ENCODE peak calls at places on chromosomes 5 and 9, in ten cellular contexts. One of them, this sample, is unnamed.

GRCh38 chr9:129962889-129963703 is 79.9 kb downstream of the FNBP1 start:
- DNase-seq in HCEC 1CT: peak
- DNase-seq in NCI-H460: no peak
- DNase-seq in activated CD4-positive, alpha-beta T cell treated with anti-CD3 and anti-CD28 coated beads, Interleukin-2, amount 50 U/mL, for 1 hour: peak
- DNase-seq in stimulated activated CD4-positive, alpha-beta T cell treated with anti-CD3 and anti-CD28 coated beads, Interleukin-4, amount 100 ng/mL, for 24 hours: peak
- DNase-seq in activated T-cell treated with anti-CD3 and anti-CD28 coated beads for 1 hour: peak
- DNase-seq in Panc1: no peak
- DNase-seq in GM03348: peak
- DNase-seq in endothelial cell: peak
- DNase-seq in CD4-positive, alpha-beta memory T cell: peak
- DNase-seq in this sample: peak

GRCh38 chr5:114174131-114174530 is 187.7 kb upstream of the KCNN2 start:
- DNase-seq in HCEC 1CT: no peak
- DNase-seq in NCI-H460: no peak
- DNase-seq in activated CD4-positive, alpha-beta T cell treated with anti-CD3 and anti-CD28 coated beads, Interleukin-2, amount 50 U/mL, for 1 hour: no peak
- DNase-seq in stimulated activated CD4-positive, alpha-beta T cell treated with anti-CD3 and anti-CD28 coated beads, Interleukin-4, amount 100 ng/mL, for 24 hours: no peak
- DNase-seq in activated T-cell treated with anti-CD3 and anti-CD28 coated beads for 1 hour: no peak
- DNase-seq in Panc1: no peak
- DNase-seq in GM03348: no peak
- DNase-seq in endothelial cell: no peak
- DNase-seq in CD4-positive, alpha-beta memory T cell: no peak
- DNase-seq in this sample: no peak

GRCh38 chr5:54774281-54775171 is 210.9 kb downstream of the ESM1 start:
- DNase-seq in HCEC 1CT: peak
- DNase-seq in NCI-H460: peak
- DNase-seq in activated CD4-positive, alpha-beta T cell treated with anti-CD3 and anti-CD28 coated beads, Interleukin-2, amount 50 U/mL, for 1 hour: no peak
- DNase-seq in stimulated activated CD4-positive, alpha-beta T cell treated with anti-CD3 and anti-CD28 coated beads, Interleukin-4, amount 100 ng/mL, for 24 hours: no peak
- DNase-seq in activated T-cell treated with anti-CD3 and anti-CD28 coated beads for 1 hour: no peak
- DNase-seq in Panc1: no peak
- DNase-seq in GM03348: peak
- DNase-seq in endothelial cell: no peak
- DNase-seq in CD4-positive, alpha-beta memory T cell: no peak
- DNase-seq in this sample: no peak

GRCh38 chr5:1649554-1649953 is 125.8 kb upstream of the LPCAT1 start:
- DNase-seq in HCEC 1CT: no peak
- DNase-seq in NCI-H460: no peak
- DNase-seq in activated CD4-positive, alpha-beta T cell treated with anti-CD3 and anti-CD28 coated beads, Interleukin-2, amount 50 U/mL, for 1 hour: no peak
- DNase-seq in stimulated activated CD4-positive, alpha-beta T cell treated with anti-CD3 and anti-CD28 coated beads, Interleukin-4, amount 100 ng/mL, for 24 hours: no peak
- DNase-seq in activated T-cell treated with anti-CD3 and anti-CD28 coated beads for 1 hour: no peak
- DNase-seq in Panc1: no peak
- DNase-seq in GM03348: no peak
- DNase-seq in endothelial cell: no peak
- DNase-seq in CD4-positive, alpha-beta memory T cell: no peak
- DNase-seq in this sample: no peak

GRCh38 chr9:36911601-36912412 is 122.3 kb downstream of the PAX5 start:
- DNase-seq in HCEC 1CT: no peak
- DNase-seq in NCI-H460: no peak
- DNase-seq in activated CD4-positive, alpha-beta T cell treated with anti-CD3 and anti-CD28 coated beads, Interleukin-2, amount 50 U/mL, for 1 hour: no peak
- DNase-seq in stimulated activated CD4-positive, alpha-beta T cell treated with anti-CD3 and anti-CD28 coated beads, Interleukin-4, amount 100 ng/mL, for 24 hours: no peak
- DNase-seq in activated T-cell treated with anti-CD3 and anti-CD28 coated beads for 1 hour: no peak
- DNase-seq in Panc1: no peak
- DNase-seq in GM03348: no peak
- DNase-seq in endothelial cell: no peak
- DNase-seq in CD4-positive, alpha-beta memory T cell: no peak
- DNase-seq in this sample: no peak

GRCh38 chr9:20379804-20380225 is 242.5 kb downstream of the MLLT3 start:
- DNase-seq in HCEC 1CT: no peak
- DNase-seq in NCI-H460: no peak
- DNase-seq in activated CD4-positive, alpha-beta T cell treated with anti-CD3 and anti-CD28 coated beads, Interleukin-2, amount 50 U/mL, for 1 hour: no peak
- DNase-seq in stimulated activated CD4-positive, alpha-beta T cell treated with anti-CD3 and anti-CD28 coated beads, Interleukin-4, amount 100 ng/mL, for 24 hours: no peak
- DNase-seq in activated T-cell treated with anti-CD3 and anti-CD28 coated beads for 1 hour: no peak
- DNase-seq in Panc1: no peak
- DNase-seq in GM03348: no peak
- DNase-seq in endothelial cell: no peak
- DNase-seq in CD4-positive, alpha-beta memory T cell: no peak
- DNase-seq in this sample: no peak

GRCh38 chr9:98037362-98037761 is 19.2 kb upstream of the NANS start:
- DNase-seq in HCEC 1CT: no peak
- DNase-seq in NCI-H460: no peak
- DNase-seq in activated CD4-positive, alpha-beta T cell treated with anti-CD3 and anti-CD28 coated beads, Interleukin-2, amount 50 U/mL, for 1 hour: no peak
- DNase-seq in stimulated activated CD4-positive, alpha-beta T cell treated with anti-CD3 and anti-CD28 coated beads, Interleukin-4, amount 100 ng/mL, for 24 hours: no peak
- DNase-seq in activated T-cell treated with anti-CD3 and anti-CD28 coated beads for 1 hour: no peak
- DNase-seq in Panc1: no peak
- DNase-seq in GM03348: peak
- DNase-seq in endothelial cell: no peak
- DNase-seq in CD4-positive, alpha-beta memory T cell: no peak
- DNase-seq in this sample: no peak

GRCh38 chr5:58274199-58274598 is 185.7 kb downstream of the PLK2 start:
- DNase-seq in HCEC 1CT: no peak
- DNase-seq in NCI-H460: no peak
- DNase-seq in activated CD4-positive, alpha-beta T cell treated with anti-CD3 and anti-CD28 coated beads, Interleukin-2, amount 50 U/mL, for 1 hour: no peak
- DNase-seq in stimulated activated CD4-positive, alpha-beta T cell treated with anti-CD3 and anti-CD28 coated beads, Interleukin-4, amount 100 ng/mL, for 24 hours: no peak
- DNase-seq in activated T-cell treated with anti-CD3 and anti-CD28 coated beads for 1 hour: no peak
- DNase-seq in Panc1: no peak
- DNase-seq in GM03348: no peak
- DNase-seq in endothelial cell: no peak
- DNase-seq in CD4-positive, alpha-beta memory T cell: no peak
- DNase-seq in this sample: no peak

GRCh38 chr5:160287378-160288051 is 24.8 kb downstream of the CCNJL start:
- DNase-seq in HCEC 1CT: no peak
- DNase-seq in NCI-H460: no peak
- DNase-seq in activated CD4-positive, alpha-beta T cell treated with anti-CD3 and anti-CD28 coated beads, Interleukin-2, amount 50 U/mL, for 1 hour: no peak
- DNase-seq in stimulated activated CD4-positive, alpha-beta T cell treated with anti-CD3 and anti-CD28 coated beads, Interleukin-4, amount 100 ng/mL, for 24 hours: no peak
- DNase-seq in activated T-cell treated with anti-CD3 and anti-CD28 coated beads for 1 hour: no peak
- DNase-seq in Panc1: no peak
- DNase-seq in GM03348: no peak
- DNase-seq in endothelial cell: peak
- DNase-seq in CD4-positive, alpha-beta memory T cell: no peak
- DNase-seq in this sample: no peak

GRCh38 chr5:66558562-66558961 is 37.6 kb upstream of the MAST4 start:
- DNase-seq in HCEC 1CT: no peak
- DNase-seq in NCI-H460: no peak
- DNase-seq in activated CD4-positive, alpha-beta T cell treated with anti-CD3 and anti-CD28 coated beads, Interleukin-2, amount 50 U/mL, for 1 hour: no peak
- DNase-seq in stimulated activated CD4-positive, alpha-beta T cell treated with anti-CD3 and anti-CD28 coated beads, Interleukin-4, amount 100 ng/mL, for 24 hours: no peak
- DNase-seq in activated T-cell treated with anti-CD3 and anti-CD28 coated beads for 1 hour: no peak
- DNase-seq in Panc1: no peak
- DNase-seq in GM03348: no peak
- DNase-seq in endothelial cell: no peak
- DNase-seq in CD4-positive, alpha-beta memory T cell: no peak
- DNase-seq in this sample: peak